ENCODE peak calls at places on chromosomes 16 and 17, in seven cellular contexts. H is tibial artery, P is A549, E is PC-3, F is tibial nerve, G is body of pancreas, X is heart right ventricle. W is an unnamed sample.

GRCh38 chr17:59719526-59719925 is 12.1 kb downstream of the VMP1 start:
- DNase-seq in H (no peak), X (no peak), F (no peak), P (no peak), G (no peak), E (no peak), W (no peak)

GRCh38 chr16:49510141-49510540 is 136.5 kb downstream of the C16orf78 start:
- DNase-seq in X (no peak), G (no peak), E (no peak), H (no peak), P (no peak), F (no peak), W (peak; percentile 44)

GRCh38 chr17:43126911-43127290 is 1.7 kb upstream of the BRCA1 start:
- DNase-seq in H (no peak), P (no peak), F (no peak), X (no peak), G (no peak), E (no peak), W (no peak)

GRCh38 chr16:66503030-66503429 is 46.9 kb downstream of the TK2 start:
- DNase-seq in G (no peak), E (no peak), P (no peak), H (peak; percentile 92), X (no peak), F (peak; percentile 66), W (peak; percentile 10)

GRCh38 chr17:45171338-45172231 is 9.9 kb downstream of the HEXIM2 start:
- DNase-seq in E (peak; percentile 93), F (no peak), G (peak; percentile 71), H (peak; percentile 74), P (peak; percentile 84), X (peak; percentile 20), W (peak; percentile 15)

GRCh38 chr16:67181346-67181745 is 2.4 kb downstream of the MATCAP1 start:
- DNase-seq in X (no peak), F (no peak), E (peak; percentile 63), P (no peak), G (peak; percentile 45), H (no peak), W (peak; percentile 99)

GRCh38 chr17:12667299-12667958 is 1.7 kb downstream of the MYOCD start:
- DNase-seq in X (peak; percentile 54), G (no peak), F (no peak), H (no peak), P (peak; percentile 70), E (peak; percentile 68), W (peak; percentile 87)

GRCh38 chr16:46607529-46607928 is 13.7 kb downstream of the SHCBP1 start:
- DNase-seq in F (no peak), H (no peak), X (no peak), E (peak; percentile 57), G (no peak), P (peak; percentile 26), W (no peak)

GRCh38 chr17:1120596-1121441 is 59.0 kb downstream of the ABR start:
- DNase-seq in G (no peak), H (no peak), X (no peak), P (no peak), F (no peak), E (no peak), W (peak; percentile 44)

GRCh38 chr17:79942011-79942405 is 93.7 kb downstream of the TBC1D16 start:
- DNase-seq in H (no peak), F (no peak), P (no peak), E (no peak), X (no peak), G (no peak), W (peak; percentile 89)

GRCh38 chr16:50001144-50001543 is 23.9 kb upstream of the CNEP1R1 start:
- DNase-seq in G (no peak), H (no peak), F (no peak), E (no peak), P (no peak), X (no peak), W (peak; percentile 73)

GRCh38 chr16:11355862-11356261 is 10.6 kb downstream of the RMI2 start:
- DNase-seq in G (no peak), F (no peak), P (no peak), E (no peak), X (no peak), H (no peak), W (no peak)

GRCh38 chr17:806346-807145 is 24.4 kb downstream of the MRM3 start:
- DNase-seq in G (no peak), X (no peak), E (no peak), F (no peak), H (no peak), P (no peak), W (peak; percentile 42)

GRCh38 chr16:3013491-3013951 is 798 bp downstream of the CLDN9 start:
- DNase-seq in G (no peak), X (no peak), H (no peak), E (peak; percentile 40), F (no peak), P (no peak), W (no peak)
- TF ChIP-seq CTCF in G (no peak), X (no peak), H (no peak), E (no peak), F (no peak), P (no peak), W (no peak)

GRCh38 chr17:73198201-73198929 is 5.5 kb downstream of the COG1 start:
- DNase-seq in G (no peak), H (peak; percentile 24), E (no peak), F (no peak), P (no peak), X (no peak), W (no peak)
- H3K4me1 ChIP-seq in G (peaks cover 48% of the 10 kb centered on the region), H (peaks cover 7% of the 10 kb centered on the region), E (peaks cover 13% of the 10 kb centered on the region), F (peaks cover 17% of the 10 kb centered on the region), P (peaks cover 8% of the 10 kb centered on the region), X (peaks cover 21% of the 10 kb centered on the region), W (peaks cover 13% of the 10 kb centered on the region)

DNA sequence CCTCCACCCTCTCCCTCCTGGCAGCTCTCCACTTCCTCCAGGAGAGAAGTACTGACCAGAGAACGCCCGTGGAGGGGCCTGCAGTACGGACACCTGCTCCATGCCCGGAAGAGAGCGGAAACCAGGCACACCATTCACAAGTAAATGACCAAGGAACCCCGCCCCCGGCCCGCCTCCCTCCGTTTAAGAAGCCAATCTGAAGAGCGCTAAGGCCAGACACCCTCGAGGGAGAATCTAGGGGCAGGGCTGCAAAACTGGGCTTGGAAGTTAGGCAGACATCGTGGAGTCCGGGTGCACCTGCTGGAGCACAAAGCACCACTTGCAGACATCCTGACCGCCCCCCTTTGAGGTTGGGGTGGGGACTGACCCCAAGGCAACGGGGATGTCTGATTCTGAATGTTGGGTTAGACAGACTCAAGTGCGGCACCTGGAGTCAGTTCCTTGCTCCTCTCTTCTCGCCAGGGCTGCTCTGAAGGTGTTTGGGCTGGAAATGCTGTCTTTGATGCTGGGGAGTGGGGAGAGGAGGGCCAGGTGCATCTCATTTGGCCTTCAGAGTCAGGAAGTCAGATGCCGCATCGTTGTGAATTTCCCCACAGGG is 964 bp upstream of the FAAP100 start:
- DNase-seq in P (peak; percentile 97), X (peak; percentile 73), H (peak; percentile 89), F (peak; percentile 70), G (peak; percentile 77), E (peak; percentile 85), W (peak; percentile 98)
- TF ChIP-seq CTCF in P (no peak), X (no peak), H (no peak), F (no peak), G (peak; percentile 9), E (peak; percentile 33), W (no peak)

DNA sequence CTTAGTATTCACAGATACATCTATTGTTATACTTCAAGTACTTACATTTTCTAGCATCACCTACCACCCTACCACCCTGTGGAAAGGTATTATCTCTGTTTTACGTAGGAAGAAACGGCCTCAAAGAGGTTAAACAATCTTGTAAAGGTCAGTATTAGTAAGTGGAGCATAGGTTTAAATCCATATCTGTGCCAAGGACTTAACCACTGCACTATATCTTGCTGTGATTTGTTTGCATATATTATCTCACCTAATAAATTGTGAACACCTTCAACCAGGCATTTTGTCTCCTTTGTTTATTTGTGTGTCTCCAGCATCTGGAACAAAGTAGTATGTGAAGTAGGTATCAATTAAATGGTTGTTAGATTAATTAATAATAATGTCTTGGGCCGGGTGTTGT is 27.3 kb downstream of the IGF2BP1 start:
- DNase-seq in H (no peak), X (no peak), P (no peak), E (no peak), G (no peak), F (no peak), W (no peak)
- H3K4me1 ChIP-seq in H (no peaks in the 10 kb centered on the region), X (no peaks in the 10 kb centered on the region), P (peaks cover 55% of the 10 kb centered on the region), E (no peaks in the 10 kb centered on the region), G (no peaks in the 10 kb centered on the region), F (no peaks in the 10 kb centered on the region), W (peaks cover 18% of the 10 kb centered on the region)

DNA sequence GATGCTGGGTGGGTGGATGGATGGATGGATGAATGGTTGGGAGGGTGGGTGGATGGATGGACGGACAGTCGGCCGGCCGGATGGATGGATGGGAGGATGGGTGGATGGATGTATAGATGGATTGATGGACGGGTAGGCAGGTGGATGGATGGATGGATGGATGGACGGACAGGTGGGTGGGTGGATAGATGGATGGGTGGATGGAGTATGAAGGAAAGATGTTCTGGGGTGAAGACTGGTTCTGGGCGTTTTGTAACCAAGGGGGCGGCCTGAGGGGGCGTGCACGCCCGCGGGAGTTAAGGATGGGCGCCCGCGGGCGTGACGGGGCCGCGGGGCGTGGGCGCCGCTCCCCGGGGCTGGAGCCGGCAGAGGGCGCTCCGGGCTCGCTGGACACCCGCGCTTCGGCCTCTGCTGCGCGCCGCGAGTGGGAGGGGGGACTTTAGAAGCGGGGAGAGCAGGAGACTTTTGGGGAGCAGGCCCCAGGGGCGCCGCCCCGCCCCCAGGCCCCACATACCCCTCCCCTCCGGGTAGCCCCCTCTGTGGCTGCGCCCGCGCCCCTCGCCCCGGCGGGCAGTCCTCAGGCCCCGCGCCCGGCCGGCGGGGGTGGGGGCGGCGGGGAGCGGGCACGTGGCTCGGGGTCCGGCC is at the start of gene NECAB2:
- DNase-seq in E (peak; percentile 38), G (no peak), P (peak; percentile 41), X (peak; percentile 40), F (no peak), H (no peak), W (peak; percentile 99)
- TF ChIP-seq CTCF in E (peak; percentile 62), G (peak; percentile 26), P (peak; percentile 54), X (peak; percentile 76), F (peak; percentile 70), H (peak; percentile 29), W (peak; percentile 44)

W was measured in osteoblast.